ENCODE peak calls at places on chromosomes 6 and 20, in ten cellular contexts. D is GM04503, N is memory B cell, W is fibroblast of mammary gland, C is HFFc6, E is tibial artery, Q is OCI-LY7, Z is stromal cell of bone marrow, V is lung microvascular endothelial cell, F is RWPE1. X is an unnamed sample.

GRCh38 chr6:143642403-143642802 is 35.4 kb upstream of the PHACTR2 start:
- DNase-seq in D (no peak), N (no peak), W (peak), C (no peak), E (no peak), Q (no peak), Z (no peak), V (no peak), F (no peak), X (no peak)

GRCh38 chr6:141965016-141965545 is 167.6 kb upstream of the GJE1 start:
- DNase-seq in D (no peak), N (no peak), W (no peak), C (no peak), E (no peak), Q (no peak), Z (no peak), V (no peak), F (no peak), X (peak)

GRCh38 chr6:152071843-152072242 is 264.4 kb downstream of the ESR1 start:
- DNase-seq in D (no peak), N (no peak), W (no peak), C (no peak), E (no peak), Q (no peak), Z (no peak), V (no peak), F (no peak), X (no peak)

GRCh38 chr6:149445095-149445466 is 39.7 kb downstream of the ZC3H12D start:
- DNase-seq in D (no peak), N (no peak), W (no peak), C (no peak), E (no peak), Q (no peak), Z (no peak), V (no peak), F (no peak), X (no peak)

GRCh38 chr6:54992789-54993188 is 146.2 kb downstream of the FAM83B start:
- DNase-seq in D (no peak), N (no peak), W (peak), C (no peak), E (no peak), Q (peak), Z (no peak), V (no peak), F (no peak), X (peak)

GRCh38 chr20:22371843-22372242 is 212.5 kb downstream of the FOXA2 start:
- DNase-seq in D (no peak), N (peak), W (no peak), C (no peak), E (no peak), Q (peak), Z (no peak), V (no peak), F (no peak), X (no peak)

GRCh38 chr6:33977606-33978438 is 168.1 kb downstream of the GRM4 start:
- DNase-seq in D (no peak), N (no peak), W (no peak), C (no peak), E (peak), Q (no peak), Z (no peak), V (no peak), F (no peak), X (no peak)

GRCh38 chr20:32743237-32744112 is at the start of gene COMMD7:
- DNase-seq in D (no peak), N (peak), W (peak), C (peak), E (peak), Q (peak), Z (no peak), V (peak), F (no peak), X (peak)

GRCh38 chr6:71886184-71887005 is at the start of gene RIMS1:
- DNase-seq in D (no peak), N (no peak), W (no peak), C (peak), E (peak), Q (no peak), Z (no peak), V (peak), F (no peak), X (peak)

GRCh38 chr6:32819729-32820128 is 2.9 kb upstream of the HLA-DOB start:
- DNase-seq in D (peak), N (no peak), W (peak), C (peak), E (no peak), Q (no peak), Z (peak), V (no peak), F (peak), X (peak)

GRCh38 chr20:61514805-61515505 is 262.9 kb downstream of the CDH4 start:
- DNase-seq in D (no peak), N (no peak), W (no peak), C (no peak), E (no peak), Q (no peak), Z (no peak), V (no peak), F (no peak), X (no peak)

GRCh38 chr20:5557123-5557522 is 193.1 kb upstream of the SHLD1 start:
- DNase-seq in D (no peak), N (peak), W (peak), C (peak), E (no peak), Q (peak), Z (peak), V (peak), F (peak), X (peak)

GRCh38 chr6:166633732-166634535 is 6.9 kb upstream of the RPS6KA2 start:
- DNase-seq in D (no peak), N (no peak), W (peak), C (peak), E (no peak), Q (no peak), Z (no peak), V (peak), F (no peak), X (no peak)

GRCh38 chr20:49615401-49616153 is 47.6 kb upstream of the PTGIS start:
- DNase-seq in D (no peak), N (no peak), W (no peak), C (peak), E (peak), Q (no peak), Z (no peak), V (no peak), F (peak), X (peak)

GRCh38 chr6:146211646-146212045 is 182.8 kb downstream of the GRM1 start:
- DNase-seq in D (no peak), N (no peak), W (no peak), C (no peak), E (no peak), Q (no peak), Z (no peak), V (peak), F (no peak), X (no peak)